ENCODE peak calls at places on chromosomes 13 and 19, in six cellular contexts. One of them, this sample, is unnamed.

GRCh38 chr19:6260912-6261636 is 18.7 kb downstream of the MLLT1 start:
- DNase-seq in PC-9: no peak
- DNase-seq in CD4-positive, alpha-beta T cell: peak
- DNase-seq in fibroblast of pulmonary artery: peak
- DNase-seq in ovary: no peak
- DNase-seq in astrocyte: no peak
- DNase-seq in this sample: no peak

GRCh38 chr19:1001538-1002166 is 1.4 kb downstream of the GRIN3B start:
- DNase-seq in PC-9: no peak
- DNase-seq in CD4-positive, alpha-beta T cell: peak
- DNase-seq in fibroblast of pulmonary artery: no peak
- DNase-seq in ovary: peak
- DNase-seq in astrocyte: no peak
- DNase-seq in this sample: peak

GRCh38 chr13:85659493-85659892 is 139.7 kb downstream of the SLITRK6 start:
- DNase-seq in PC-9: no peak
- DNase-seq in CD4-positive, alpha-beta T cell: no peak
- DNase-seq in fibroblast of pulmonary artery: peak
- DNase-seq in ovary: no peak
- DNase-seq in astrocyte: no peak
- DNase-seq in this sample: no peak

GRCh38 chr19:913080-913748 is at the start of gene R3HDM4:
- DNase-seq in PC-9: no peak
- DNase-seq in CD4-positive, alpha-beta T cell: peak
- DNase-seq in fibroblast of pulmonary artery: peak
- DNase-seq in ovary: peak
- DNase-seq in astrocyte: no peak
- DNase-seq in this sample: peak

GRCh38 chr13:83995930-83996329 is 113.7 kb upstream of the SLITRK1 start:
- DNase-seq in PC-9: no peak
- DNase-seq in CD4-positive, alpha-beta T cell: no peak
- DNase-seq in fibroblast of pulmonary artery: no peak
- DNase-seq in ovary: no peak
- DNase-seq in astrocyte: no peak
- DNase-seq in this sample: no peak

GRCh38 chr19:18439025-18439909 is 1.3 kb upstream of the ISYNA1 start:
- DNase-seq in PC-9: peak
- DNase-seq in CD4-positive, alpha-beta T cell: no peak
- DNase-seq in fibroblast of pulmonary artery: peak
- DNase-seq in ovary: peak
- DNase-seq in astrocyte: peak
- DNase-seq in this sample: no peak

GRCh38 chr13:99322297-99323103 is 15.3 kb upstream of the GPR183 start:
- DNase-seq in PC-9: peak
- DNase-seq in CD4-positive, alpha-beta T cell: no peak
- DNase-seq in fibroblast of pulmonary artery: peak
- DNase-seq in ovary: no peak
- DNase-seq in astrocyte: peak
- DNase-seq in this sample: no peak

GRCh38 chr19:30799854-30800755 is 427.9 kb downstream of the ZNF536 start:
- DNase-seq in PC-9: no peak
- DNase-seq in CD4-positive, alpha-beta T cell: no peak
- DNase-seq in fibroblast of pulmonary artery: no peak
- DNase-seq in ovary: peak
- DNase-seq in astrocyte: no peak
- DNase-seq in this sample: peak

GRCh38 chr13:91381371-91381770 is 17.1 kb upstream of the GPC5 start:
- DNase-seq in PC-9: no peak
- DNase-seq in CD4-positive, alpha-beta T cell: no peak
- DNase-seq in fibroblast of pulmonary artery: peak
- DNase-seq in ovary: no peak
- DNase-seq in astrocyte: peak
- DNase-seq in this sample: no peak

DNA sequence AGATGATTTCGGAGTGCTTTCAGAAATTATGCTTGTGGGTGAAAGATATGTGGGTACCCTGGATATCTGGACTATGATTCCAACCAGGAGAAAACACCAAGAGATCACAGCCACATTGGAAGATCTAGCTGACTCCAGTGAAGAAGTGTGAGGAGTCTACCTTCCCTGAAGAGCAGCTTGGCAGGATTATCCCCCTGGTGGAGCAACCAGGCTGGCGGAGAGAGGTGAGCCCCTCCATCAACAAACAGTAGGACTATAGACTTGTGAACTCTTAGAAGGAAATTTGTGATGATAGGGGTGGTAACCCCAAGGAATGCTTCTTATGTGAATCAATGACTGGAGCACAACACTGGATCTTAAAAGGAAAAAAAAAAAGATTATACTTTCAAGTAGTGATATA is 47.8 kb upstream of the DIAPH3 start:
- DNase-seq in PC-9: no peak
- DNase-seq in CD4-positive, alpha-beta T cell: no peak
- DNase-seq in fibroblast of pulmonary artery: no peak
- DNase-seq in ovary: no peak
- DNase-seq in astrocyte: no peak
- DNase-seq in this sample: no peak
- TF ChIP-seq CTCF in PC-9: no peak
- TF ChIP-seq CTCF in CD4-positive, alpha-beta T cell: no peak
- TF ChIP-seq CTCF in fibroblast of pulmonary artery: no peak
- TF ChIP-seq CTCF in ovary: no peak
- TF ChIP-seq CTCF in astrocyte: no peak
- TF ChIP-seq CTCF in this sample: no peak

GRCh38 chr19:3984584-3984907 is 717 bp downstream of the EEF2 start:
- DNase-seq in PC-9: no peak
- DNase-seq in CD4-positive, alpha-beta T cell: no peak
- DNase-seq in fibroblast of pulmonary artery: no peak
- DNase-seq in ovary: peak
- DNase-seq in astrocyte: no peak
- DNase-seq in this sample: no peak

GRCh38 chr19:3987619-3988371 is 2.5 kb upstream of the EEF2 start:
- DNase-seq in PC-9: peak
- DNase-seq in CD4-positive, alpha-beta T cell: peak
- DNase-seq in fibroblast of pulmonary artery: peak
- DNase-seq in ovary: peak
- DNase-seq in astrocyte: peak
- DNase-seq in this sample: peak

GRCh38 chr19:3985643-3986259 is 488 bp upstream of the EEF2 start:
- DNase-seq in PC-9: no peak
- DNase-seq in CD4-positive, alpha-beta T cell: no peak
- DNase-seq in fibroblast of pulmonary artery: no peak
- DNase-seq in ovary: no peak
- DNase-seq in astrocyte: no peak
- DNase-seq in this sample: no peak

GRCh38 chr19:3984908-3985642 is at the start of gene EEF2:
- DNase-seq in PC-9: peak
- DNase-seq in CD4-positive, alpha-beta T cell: peak
- DNase-seq in fibroblast of pulmonary artery: peak
- DNase-seq in ovary: peak
- DNase-seq in astrocyte: peak
- DNase-seq in this sample: peak

DNA sequence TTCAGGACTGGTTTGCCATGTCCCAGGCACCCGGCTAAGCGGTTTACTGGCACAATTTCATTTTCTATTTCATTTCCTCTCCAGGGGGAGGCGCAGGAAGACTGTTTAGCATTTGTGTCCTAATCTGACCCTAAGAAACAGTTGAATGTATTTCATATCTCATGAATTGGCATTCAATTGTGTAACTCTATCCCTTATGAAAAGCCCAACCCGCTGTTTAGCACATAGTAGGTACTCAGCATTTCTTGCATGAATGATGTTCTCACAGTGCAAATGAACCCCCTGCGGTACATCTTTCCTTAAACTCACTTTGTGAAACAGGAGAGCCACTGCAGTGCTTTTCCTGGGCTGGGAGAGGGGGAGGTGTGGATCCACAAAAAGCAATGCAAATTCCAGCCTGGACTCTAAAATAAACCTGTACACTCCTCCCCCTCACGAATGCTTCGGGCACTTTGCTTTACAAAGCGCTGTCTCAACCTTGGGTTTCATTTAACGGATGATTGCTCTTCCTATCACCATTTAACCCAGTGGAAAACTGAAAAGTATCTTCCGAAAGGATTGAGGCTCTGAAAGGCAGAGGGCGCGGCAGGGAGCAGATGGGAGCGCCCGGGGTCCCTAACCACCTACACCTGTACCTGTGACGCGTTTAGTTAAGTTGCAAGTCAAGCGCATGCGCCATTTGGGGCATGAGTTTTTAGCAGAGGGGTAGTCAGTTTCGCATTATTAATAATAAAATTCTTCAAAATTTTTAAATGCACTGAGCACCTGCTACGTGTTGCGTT is 1.2 kb upstream of the EEF2 start:
- DNase-seq in PC-9: peak
- DNase-seq in CD4-positive, alpha-beta T cell: no peak
- DNase-seq in fibroblast of pulmonary artery: peak
- DNase-seq in ovary: peak
- DNase-seq in astrocyte: peak
- DNase-seq in this sample: no peak
- TF ChIP-seq CTCF in PC-9: peak
- TF ChIP-seq CTCF in CD4-positive, alpha-beta T cell: peak
- TF ChIP-seq CTCF in fibroblast of pulmonary artery: peak
- TF ChIP-seq CTCF in ovary: peak
- TF ChIP-seq CTCF in astrocyte: peak
- TF ChIP-seq CTCF in this sample: peak

DNA sequence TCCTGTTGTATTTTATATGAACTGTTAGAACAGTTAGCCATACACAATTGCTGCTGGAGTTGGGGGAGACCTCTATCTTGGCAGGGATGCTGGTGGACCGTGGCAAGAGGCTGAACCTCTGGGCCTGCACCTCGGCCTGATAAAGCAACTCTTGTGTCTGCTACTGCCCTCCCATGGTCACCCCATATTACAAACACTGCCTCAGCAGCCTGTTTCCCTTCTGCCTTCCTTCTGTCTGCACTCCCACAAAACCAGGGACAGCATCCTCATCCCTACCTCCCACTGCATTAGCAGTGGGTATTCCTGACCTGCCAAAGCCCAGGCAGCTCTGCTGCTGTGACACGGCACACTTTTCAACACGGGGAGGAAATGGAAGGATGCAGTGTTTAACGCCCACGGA is 456.4 kb downstream of the FGF14 start:
- DNase-seq in PC-9: peak
- DNase-seq in CD4-positive, alpha-beta T cell: no peak
- DNase-seq in fibroblast of pulmonary artery: no peak
- DNase-seq in ovary: no peak
- DNase-seq in astrocyte: no peak
- DNase-seq in this sample: no peak
- TF ChIP-seq CTCF in PC-9: no peak
- TF ChIP-seq CTCF in CD4-positive, alpha-beta T cell: no peak
- TF ChIP-seq CTCF in fibroblast of pulmonary artery: no peak
- TF ChIP-seq CTCF in ovary: no peak
- TF ChIP-seq CTCF in astrocyte: no peak
- TF ChIP-seq CTCF in this sample: no peak

GRCh38 chr19:16328824-16329482 is 4.3 kb downstream of the KLF2 start:
- DNase-seq in PC-9: no peak
- DNase-seq in CD4-positive, alpha-beta T cell: peak
- DNase-seq in fibroblast of pulmonary artery: peak
- DNase-seq in ovary: peak
- DNase-seq in astrocyte: no peak
- DNase-seq in this sample: no peak
- TF ChIP-seq CTCF in PC-9: no peak
- TF ChIP-seq CTCF in CD4-positive, alpha-beta T cell: no peak
- TF ChIP-seq CTCF in fibroblast of pulmonary artery: peak
- TF ChIP-seq CTCF in ovary: no peak
- TF ChIP-seq CTCF in astrocyte: no peak
- TF ChIP-seq CTCF in this sample: no peak

GRCh38 chr13:95059306-95059705 is 241.9 kb downstream of the ABCC4 start:
- DNase-seq in PC-9: no peak
- DNase-seq in CD4-positive, alpha-beta T cell: no peak
- DNase-seq in fibroblast of pulmonary artery: no peak
- DNase-seq in ovary: no peak
- DNase-seq in astrocyte: no peak
- DNase-seq in this sample: no peak
- TF ChIP-seq CTCF in PC-9: no peak
- TF ChIP-seq CTCF in CD4-positive, alpha-beta T cell: no peak
- TF ChIP-seq CTCF in fibroblast of pulmonary artery: no peak
- TF ChIP-seq CTCF in ovary: no peak
- TF ChIP-seq CTCF in astrocyte: no peak
- TF ChIP-seq CTCF in this sample: no peak

GRCh38 chr19:10339977-10340376 is 553 bp upstream of the ICAM3 start:
- DNase-seq in PC-9: no peak
- DNase-seq in CD4-positive, alpha-beta T cell: no peak
- DNase-seq in fibroblast of pulmonary artery: no peak
- DNase-seq in ovary: no peak
- DNase-seq in astrocyte: no peak
- DNase-seq in this sample: no peak

GRCh38 chr19:10334340-10335148 is 1.2 kb upstream of the RAVER1 start:
- DNase-seq in PC-9: peak
- DNase-seq in CD4-positive, alpha-beta T cell: no peak
- DNase-seq in fibroblast of pulmonary artery: peak
- DNase-seq in ovary: peak
- DNase-seq in astrocyte: peak
- DNase-seq in this sample: peak

GRCh38 chr19:10335149-10336053 is 2.1 kb upstream of the RAVER1 start:
- DNase-seq in PC-9: no peak
- DNase-seq in CD4-positive, alpha-beta T cell: no peak
- DNase-seq in fibroblast of pulmonary artery: no peak
- DNase-seq in ovary: no peak
- DNase-seq in astrocyte: no peak
- DNase-seq in this sample: no peak

GRCh38 chr19:10339380-10339960 is at the start of gene ICAM3:
- DNase-seq in PC-9: no peak
- DNase-seq in CD4-positive, alpha-beta T cell: peak
- DNase-seq in fibroblast of pulmonary artery: no peak
- DNase-seq in ovary: no peak
- DNase-seq in astrocyte: no peak
- DNase-seq in this sample: no peak

GRCh38 chr19:10338940-10339339 is 484 bp downstream of the ICAM3 start:
- DNase-seq in PC-9: no peak
- DNase-seq in CD4-positive, alpha-beta T cell: no peak
- DNase-seq in fibroblast of pulmonary artery: no peak
- DNase-seq in ovary: no peak
- DNase-seq in astrocyte: no peak
- DNase-seq in this sample: no peak
- TF ChIP-seq CTCF in PC-9: no peak
- TF ChIP-seq CTCF in CD4-positive, alpha-beta T cell: no peak
- TF ChIP-seq CTCF in fibroblast of pulmonary artery: no peak
- TF ChIP-seq CTCF in ovary: no peak
- TF ChIP-seq CTCF in astrocyte: no peak
- TF ChIP-seq CTCF in this sample: no peak

GRCh38 chr13:113618455-113618854 is 33.9 kb downstream of the TFDP1 start:
- DNase-seq in PC-9: no peak
- DNase-seq in CD4-positive, alpha-beta T cell: no peak
- DNase-seq in fibroblast of pulmonary artery: no peak
- DNase-seq in ovary: no peak
- DNase-seq in astrocyte: no peak
- DNase-seq in this sample: no peak
- TF ChIP-seq CTCF in PC-9: no peak
- TF ChIP-seq CTCF in CD4-positive, alpha-beta T cell: no peak
- TF ChIP-seq CTCF in fibroblast of pulmonary artery: no peak
- TF ChIP-seq CTCF in ovary: no peak
- TF ChIP-seq CTCF in astrocyte: no peak
- TF ChIP-seq CTCF in this sample: no peak